ENCODE peak calls at places on chromosomes 13 and 19, in seven cellular contexts. One of them, this sample, is unnamed.
A peak's percentile ranks its signal among the peaks of the same experiment; 100 is the strongest.

GRCh38 chr19:13610042-13610691 is 103.9 kb upstream of the CACNA1A start:
- DNase-seq in H1: no peak
- DNase-seq in mucosa of gallbladder: no peak
- DNase-seq in CD8-positive, alpha-beta memory T cell: no peak
- DNase-seq in activated CD8-positive, alpha-beta T cell treated with anti-CD3 and anti-CD28 coated beads for 36 hours: peak; percentile 39
- DNase-seq in NCI-H446 treated with DMSO at 0.1 percent for 48 hours: no peak
- DNase-seq in T1000: no peak
- DNase-seq in this sample: no peak

GRCh38 chr13:43333176-43333575 is 309.8 kb downstream of the DNAJC15 start:
- DNase-seq in H1: no peak
- DNase-seq in mucosa of gallbladder: no peak
- DNase-seq in CD8-positive, alpha-beta memory T cell: no peak
- DNase-seq in activated CD8-positive, alpha-beta T cell treated with anti-CD3 and anti-CD28 coated beads for 36 hours: no peak
- DNase-seq in NCI-H446 treated with DMSO at 0.1 percent for 48 hours: peak; percentile 36
- DNase-seq in T1000: no peak
- DNase-seq in this sample: no peak

GRCh38 chr13:97113231-97114001 is 108.7 kb upstream of the MBNL2 start:
- DNase-seq in H1: no peak
- DNase-seq in mucosa of gallbladder: no peak
- DNase-seq in CD8-positive, alpha-beta memory T cell: no peak
- DNase-seq in activated CD8-positive, alpha-beta T cell treated with anti-CD3 and anti-CD28 coated beads for 36 hours: no peak
- DNase-seq in NCI-H446 treated with DMSO at 0.1 percent for 48 hours: no peak
- DNase-seq in T1000: no peak
- DNase-seq in this sample: no peak

GRCh38 chr19:10321874-10322835 is 6.3 kb upstream of the FDX2 start:
- DNase-seq in H1: no peak
- DNase-seq in mucosa of gallbladder: no peak
- DNase-seq in CD8-positive, alpha-beta memory T cell: no peak
- DNase-seq in activated CD8-positive, alpha-beta T cell treated with anti-CD3 and anti-CD28 coated beads for 36 hours: no peak
- DNase-seq in NCI-H446 treated with DMSO at 0.1 percent for 48 hours: no peak
- DNase-seq in T1000: no peak
- DNase-seq in this sample: peak; percentile 90

GRCh38 chr13:112637017-112637801 is 49.3 kb upstream of the TUBGCP3 start:
- DNase-seq in H1: peak; percentile 56
- DNase-seq in mucosa of gallbladder: no peak
- DNase-seq in CD8-positive, alpha-beta memory T cell: no peak
- DNase-seq in activated CD8-positive, alpha-beta T cell treated with anti-CD3 and anti-CD28 coated beads for 36 hours: no peak
- DNase-seq in NCI-H446 treated with DMSO at 0.1 percent for 48 hours: no peak
- DNase-seq in T1000: no peak
- DNase-seq in this sample: no peak

GRCh38 chr13:21354721-21355120 is 104.4 kb downstream of the ZDHHC20 start:
- DNase-seq in H1: no peak
- DNase-seq in mucosa of gallbladder: no peak
- DNase-seq in CD8-positive, alpha-beta memory T cell: no peak
- DNase-seq in activated CD8-positive, alpha-beta T cell treated with anti-CD3 and anti-CD28 coated beads for 36 hours: no peak
- DNase-seq in NCI-H446 treated with DMSO at 0.1 percent for 48 hours: no peak
- DNase-seq in T1000: no peak
- DNase-seq in this sample: no peak

GRCh38 chr13:25001807-25002206 is 94.1 kb upstream of the PABPC3 start:
- DNase-seq in H1: no peak
- DNase-seq in mucosa of gallbladder: no peak
- DNase-seq in CD8-positive, alpha-beta memory T cell: no peak
- DNase-seq in activated CD8-positive, alpha-beta T cell treated with anti-CD3 and anti-CD28 coated beads for 36 hours: no peak
- DNase-seq in NCI-H446 treated with DMSO at 0.1 percent for 48 hours: no peak
- DNase-seq in T1000: no peak
- DNase-seq in this sample: no peak

GRCh38 chr13:109654341-109655205 is 131.8 kb downstream of the IRS2 start:
- DNase-seq in H1: no peak
- DNase-seq in mucosa of gallbladder: no peak
- DNase-seq in CD8-positive, alpha-beta memory T cell: no peak
- DNase-seq in activated CD8-positive, alpha-beta T cell treated with anti-CD3 and anti-CD28 coated beads for 36 hours: no peak
- DNase-seq in NCI-H446 treated with DMSO at 0.1 percent for 48 hours: no peak
- DNase-seq in T1000: no peak
- DNase-seq in this sample: no peak

GRCh38 chr19:13965926-13966683 is 13.8 kb downstream of the DCAF15 start:
- DNase-seq in H1: no peak
- DNase-seq in mucosa of gallbladder: no peak
- DNase-seq in CD8-positive, alpha-beta memory T cell: no peak
- DNase-seq in activated CD8-positive, alpha-beta T cell treated with anti-CD3 and anti-CD28 coated beads for 36 hours: no peak
- DNase-seq in NCI-H446 treated with DMSO at 0.1 percent for 48 hours: no peak
- DNase-seq in T1000: no peak
- DNase-seq in this sample: no peak

GRCh38 chr13:113935081-113935511 is 38.8 kb downstream of the C13orf46 start:
- DNase-seq in H1: peak; percentile 59
- DNase-seq in mucosa of gallbladder: no peak
- DNase-seq in CD8-positive, alpha-beta memory T cell: no peak
- DNase-seq in activated CD8-positive, alpha-beta T cell treated with anti-CD3 and anti-CD28 coated beads for 36 hours: no peak
- DNase-seq in NCI-H446 treated with DMSO at 0.1 percent for 48 hours: no peak
- DNase-seq in T1000: no peak
- DNase-seq in this sample: no peak

This sample was measured in left colon.